ENCODE peak calls at places on chromosomes 7 and 10, in nine cellular contexts. One of them, this sample, is unnamed.
A peak's percentile ranks its signal among the peaks of the same experiment; 100 is the strongest.

GRCh38 chr7:46567858-46568257 is 646.8 kb upstream of the IGFBP3 start:
- DNase-seq in GDM1: no peak
- DNase-seq in RKO: no peak
- DNase-seq in GM20000: no peak
- DNase-seq in posterior cingulate gyrus: no peak
- DNase-seq in stimulated activated CD4-positive, alpha-beta T cell treated with anti-CD3 and anti-CD28 coated beads, TNF-alpha, amount 100 ng/mL, for 48 hours: no peak
- DNase-seq in epithelial cell of esophagus: no peak
- DNase-seq in D721Med: no peak
- DNase-seq in activated naive CD4-positive, alpha-beta T cell: no peak
- DNase-seq in this sample: no peak

GRCh38 chr7:118080947-118081346 is 103.0 kb upstream of the LSM8 start:
- DNase-seq in GDM1: no peak
- DNase-seq in RKO: peak; percentile 75
- DNase-seq in GM20000: peak; percentile 37
- DNase-seq in posterior cingulate gyrus: no peak
- DNase-seq in stimulated activated CD4-positive, alpha-beta T cell treated with anti-CD3 and anti-CD28 coated beads, TNF-alpha, amount 100 ng/mL, for 48 hours: peak; percentile 25
- DNase-seq in epithelial cell of esophagus: peak; percentile 97
- DNase-seq in D721Med: no peak
- DNase-seq in activated naive CD4-positive, alpha-beta T cell: no peak
- DNase-seq in this sample: peak; percentile 6

GRCh38 chr7:88888684-88889083 is 93.1 kb upstream of the TEX47 start:
- DNase-seq in GDM1: no peak
- DNase-seq in RKO: peak; percentile 9
- DNase-seq in GM20000: no peak
- DNase-seq in posterior cingulate gyrus: no peak
- DNase-seq in stimulated activated CD4-positive, alpha-beta T cell treated with anti-CD3 and anti-CD28 coated beads, TNF-alpha, amount 100 ng/mL, for 48 hours: no peak
- DNase-seq in epithelial cell of esophagus: peak; percentile 50
- DNase-seq in D721Med: no peak
- DNase-seq in activated naive CD4-positive, alpha-beta T cell: no peak
- DNase-seq in this sample: no peak

GRCh38 chr10:100993986-100994708 is 5.5 kb upstream of the LZTS2 start:
- DNase-seq in GDM1: no peak
- DNase-seq in RKO: peak; percentile 61
- DNase-seq in GM20000: no peak
- DNase-seq in posterior cingulate gyrus: peak; percentile 48
- DNase-seq in stimulated activated CD4-positive, alpha-beta T cell treated with anti-CD3 and anti-CD28 coated beads, TNF-alpha, amount 100 ng/mL, for 48 hours: no peak
- DNase-seq in epithelial cell of esophagus: peak; percentile 18
- DNase-seq in D721Med: no peak
- DNase-seq in activated naive CD4-positive, alpha-beta T cell: no peak
- DNase-seq in this sample: no peak

GRCh38 chr7:112202819-112203218 is 3.4 kb downstream of the DOCK4 start:
- DNase-seq in GDM1: no peak
- DNase-seq in RKO: no peak
- DNase-seq in GM20000: no peak
- DNase-seq in posterior cingulate gyrus: no peak
- DNase-seq in stimulated activated CD4-positive, alpha-beta T cell treated with anti-CD3 and anti-CD28 coated beads, TNF-alpha, amount 100 ng/mL, for 48 hours: no peak
- DNase-seq in epithelial cell of esophagus: peak; percentile 49
- DNase-seq in D721Med: no peak
- DNase-seq in activated naive CD4-positive, alpha-beta T cell: no peak
- DNase-seq in this sample: no peak

GRCh38 chr10:96370575-96371157 is 11.9 kb upstream of the OPALIN start:
- DNase-seq in GDM1: peak; percentile 14
- DNase-seq in RKO: peak; percentile 57
- DNase-seq in GM20000: peak; percentile 70
- DNase-seq in posterior cingulate gyrus: peak; percentile 73
- DNase-seq in stimulated activated CD4-positive, alpha-beta T cell treated with anti-CD3 and anti-CD28 coated beads, TNF-alpha, amount 100 ng/mL, for 48 hours: peak; percentile 20
- DNase-seq in epithelial cell of esophagus: peak; percentile 45
- DNase-seq in D721Med: peak; percentile 72
- DNase-seq in activated naive CD4-positive, alpha-beta T cell: peak; percentile 12
- DNase-seq in this sample: no peak

GRCh38 chr10:100370976-100371706 is 24.1 kb downstream of the SCD start:
- DNase-seq in GDM1: peak; percentile 67
- DNase-seq in RKO: peak; percentile 54
- DNase-seq in GM20000: peak; percentile 48
- DNase-seq in posterior cingulate gyrus: peak; percentile 83
- DNase-seq in stimulated activated CD4-positive, alpha-beta T cell treated with anti-CD3 and anti-CD28 coated beads, TNF-alpha, amount 100 ng/mL, for 48 hours: peak; percentile 41
- DNase-seq in epithelial cell of esophagus: peak; percentile 84
- DNase-seq in D721Med: no peak
- DNase-seq in activated naive CD4-positive, alpha-beta T cell: peak; percentile 14
- DNase-seq in this sample: peak; percentile 43

GRCh38 chr10:17075510-17075909 is 54.1 kb downstream of the CUBN start:
- DNase-seq in GDM1: no peak
- DNase-seq in RKO: peak; percentile 97
- DNase-seq in GM20000: no peak
- DNase-seq in posterior cingulate gyrus: no peak
- DNase-seq in stimulated activated CD4-positive, alpha-beta T cell treated with anti-CD3 and anti-CD28 coated beads, TNF-alpha, amount 100 ng/mL, for 48 hours: no peak
- DNase-seq in epithelial cell of esophagus: peak; percentile 94
- DNase-seq in D721Med: no peak
- DNase-seq in activated naive CD4-positive, alpha-beta T cell: no peak
- DNase-seq in this sample: no peak

GRCh38 chr10:59622320-59622901 is 87.2 kb downstream of the SLC16A9 start:
- DNase-seq in GDM1: no peak
- DNase-seq in RKO: peak; percentile 57
- DNase-seq in GM20000: peak; percentile 24
- DNase-seq in posterior cingulate gyrus: no peak
- DNase-seq in stimulated activated CD4-positive, alpha-beta T cell treated with anti-CD3 and anti-CD28 coated beads, TNF-alpha, amount 100 ng/mL, for 48 hours: peak; percentile 9
- DNase-seq in epithelial cell of esophagus: peak; percentile 72
- DNase-seq in D721Med: no peak
- DNase-seq in activated naive CD4-positive, alpha-beta T cell: no peak
- DNase-seq in this sample: peak; percentile 19

GRCh38 chr10:3784510-3785250 is at the start of gene KLF6:
- DNase-seq in GDM1: no peak
- DNase-seq in RKO: peak; percentile 57
- DNase-seq in GM20000: peak; percentile 55
- DNase-seq in posterior cingulate gyrus: no peak
- DNase-seq in stimulated activated CD4-positive, alpha-beta T cell treated with anti-CD3 and anti-CD28 coated beads, TNF-alpha, amount 100 ng/mL, for 48 hours: no peak
- DNase-seq in epithelial cell of esophagus: no peak
- DNase-seq in D721Med: no peak
- DNase-seq in activated naive CD4-positive, alpha-beta T cell: no peak
- DNase-seq in this sample: no peak

GRCh38 chr10:11655839-11656238 is 44.4 kb upstream of the USP6NL start:
- DNase-seq in GDM1: no peak
- DNase-seq in RKO: no peak
- DNase-seq in GM20000: no peak
- DNase-seq in posterior cingulate gyrus: no peak
- DNase-seq in stimulated activated CD4-positive, alpha-beta T cell treated with anti-CD3 and anti-CD28 coated beads, TNF-alpha, amount 100 ng/mL, for 48 hours: no peak
- DNase-seq in epithelial cell of esophagus: no peak
- DNase-seq in D721Med: no peak
- DNase-seq in activated naive CD4-positive, alpha-beta T cell: no peak
- DNase-seq in this sample: no peak

GRCh38 chr7:90455163-90456030 is 14.0 kb upstream of the PTTG1IP2 start:
- DNase-seq in GDM1: no peak
- DNase-seq in RKO: peak; percentile 71
- DNase-seq in GM20000: peak; percentile 54
- DNase-seq in posterior cingulate gyrus: no peak
- DNase-seq in stimulated activated CD4-positive, alpha-beta T cell treated with anti-CD3 and anti-CD28 coated beads, TNF-alpha, amount 100 ng/mL, for 48 hours: no peak
- DNase-seq in epithelial cell of esophagus: peak; percentile 54
- DNase-seq in D721Med: no peak
- DNase-seq in activated naive CD4-positive, alpha-beta T cell: no peak
- DNase-seq in this sample: peak; percentile 7

GRCh38 chr10:112716924-112717348 is 233.1 kb upstream of the TCF7L2 start:
- DNase-seq in GDM1: no peak
- DNase-seq in RKO: peak; percentile 10
- DNase-seq in GM20000: no peak
- DNase-seq in posterior cingulate gyrus: no peak
- DNase-seq in stimulated activated CD4-positive, alpha-beta T cell treated with anti-CD3 and anti-CD28 coated beads, TNF-alpha, amount 100 ng/mL, for 48 hours: no peak
- DNase-seq in epithelial cell of esophagus: peak; percentile 36
- DNase-seq in D721Med: no peak
- DNase-seq in activated naive CD4-positive, alpha-beta T cell: no peak
- DNase-seq in this sample: no peak

GRCh38 chr10:97067716-97068391 is 117.9 kb downstream of the SLIT1 start:
- DNase-seq in GDM1: no peak
- DNase-seq in RKO: peak; percentile 7
- DNase-seq in GM20000: no peak
- DNase-seq in posterior cingulate gyrus: no peak
- DNase-seq in stimulated activated CD4-positive, alpha-beta T cell treated with anti-CD3 and anti-CD28 coated beads, TNF-alpha, amount 100 ng/mL, for 48 hours: no peak
- DNase-seq in epithelial cell of esophagus: no peak
- DNase-seq in D721Med: no peak
- DNase-seq in activated naive CD4-positive, alpha-beta T cell: no peak
- DNase-seq in this sample: no peak

GRCh38 chr7:93337047-93337446 is 104.9 kb downstream of the VPS50 start:
- DNase-seq in GDM1: no peak
- DNase-seq in RKO: no peak
- DNase-seq in GM20000: no peak
- DNase-seq in posterior cingulate gyrus: no peak
- DNase-seq in stimulated activated CD4-positive, alpha-beta T cell treated with anti-CD3 and anti-CD28 coated beads, TNF-alpha, amount 100 ng/mL, for 48 hours: no peak
- DNase-seq in epithelial cell of esophagus: no peak
- DNase-seq in D721Med: no peak
- DNase-seq in activated naive CD4-positive, alpha-beta T cell: no peak
- DNase-seq in this sample: no peak

GRCh38 chr7:75732764-75733630 is 5.7 kb downstream of the HIP1 start:
- DNase-seq in GDM1: no peak
- DNase-seq in RKO: peak; percentile 40
- DNase-seq in GM20000: no peak
- DNase-seq in posterior cingulate gyrus: no peak
- DNase-seq in stimulated activated CD4-positive, alpha-beta T cell treated with anti-CD3 and anti-CD28 coated beads, TNF-alpha, amount 100 ng/mL, for 48 hours: no peak
- DNase-seq in epithelial cell of esophagus: peak; percentile 40
- DNase-seq in D721Med: no peak
- DNase-seq in activated naive CD4-positive, alpha-beta T cell: no peak
- DNase-seq in this sample: no peak

GRCh38 chr10:105585753-105586152 is 944.7 kb downstream of the SORCS3 start:
- DNase-seq in GDM1: no peak
- DNase-seq in RKO: no peak
- DNase-seq in GM20000: no peak
- DNase-seq in posterior cingulate gyrus: no peak
- DNase-seq in stimulated activated CD4-positive, alpha-beta T cell treated with anti-CD3 and anti-CD28 coated beads, TNF-alpha, amount 100 ng/mL, for 48 hours: no peak
- DNase-seq in epithelial cell of esophagus: peak; percentile 74
- DNase-seq in D721Med: no peak
- DNase-seq in activated naive CD4-positive, alpha-beta T cell: no peak
- DNase-seq in this sample: no peak

GRCh38 chr10:27104919-27105318 is 4.6 kb upstream of the ANKRD26 start:
- DNase-seq in GDM1: no peak
- DNase-seq in RKO: no peak
- DNase-seq in GM20000: no peak
- DNase-seq in posterior cingulate gyrus: no peak
- DNase-seq in stimulated activated CD4-positive, alpha-beta T cell treated with anti-CD3 and anti-CD28 coated beads, TNF-alpha, amount 100 ng/mL, for 48 hours: no peak
- DNase-seq in epithelial cell of esophagus: no peak
- DNase-seq in D721Med: no peak
- DNase-seq in activated naive CD4-positive, alpha-beta T cell: no peak
- DNase-seq in this sample: no peak

GRCh38 chr7:46352335-46352954 is 431.4 kb upstream of the IGFBP3 start:
- DNase-seq in GDM1: no peak
- DNase-seq in RKO: peak; percentile 46
- DNase-seq in GM20000: peak; percentile 34
- DNase-seq in posterior cingulate gyrus: no peak
- DNase-seq in stimulated activated CD4-positive, alpha-beta T cell treated with anti-CD3 and anti-CD28 coated beads, TNF-alpha, amount 100 ng/mL, for 48 hours: no peak
- DNase-seq in epithelial cell of esophagus: peak; percentile 68
- DNase-seq in D721Med: no peak
- DNase-seq in activated naive CD4-positive, alpha-beta T cell: no peak
- DNase-seq in this sample: peak; percentile 26

GRCh38 chr10:50576245-50576815 is 47.4 kb downstream of the SGMS1 start:
- DNase-seq in GDM1: no peak
- DNase-seq in RKO: peak; percentile 17
- DNase-seq in GM20000: no peak
- DNase-seq in posterior cingulate gyrus: peak; percentile 62
- DNase-seq in stimulated activated CD4-positive, alpha-beta T cell treated with anti-CD3 and anti-CD28 coated beads, TNF-alpha, amount 100 ng/mL, for 48 hours: no peak
- DNase-seq in epithelial cell of esophagus: no peak
- DNase-seq in D721Med: no peak
- DNase-seq in activated naive CD4-positive, alpha-beta T cell: no peak
- DNase-seq in this sample: no peak

GRCh38 chr7:132115758-132116157 is 460.5 kb downstream of the PLXNA4 start:
- DNase-seq in GDM1: no peak
- DNase-seq in RKO: no peak
- DNase-seq in GM20000: no peak
- DNase-seq in posterior cingulate gyrus: no peak
- DNase-seq in stimulated activated CD4-positive, alpha-beta T cell treated with anti-CD3 and anti-CD28 coated beads, TNF-alpha, amount 100 ng/mL, for 48 hours: no peak
- DNase-seq in epithelial cell of esophagus: no peak
- DNase-seq in D721Med: no peak
- DNase-seq in activated naive CD4-positive, alpha-beta T cell: no peak
- DNase-seq in this sample: no peak

GRCh38 chr7:10643545-10643944 is 330.1 kb upstream of the PHF14 start:
- DNase-seq in GDM1: no peak
- DNase-seq in RKO: no peak
- DNase-seq in GM20000: no peak
- DNase-seq in posterior cingulate gyrus: no peak
- DNase-seq in stimulated activated CD4-positive, alpha-beta T cell treated with anti-CD3 and anti-CD28 coated beads, TNF-alpha, amount 100 ng/mL, for 48 hours: no peak
- DNase-seq in epithelial cell of esophagus: no peak
- DNase-seq in D721Med: no peak
- DNase-seq in activated naive CD4-positive, alpha-beta T cell: no peak
- DNase-seq in this sample: no peak

GRCh38 chr10:128660726-128661125 is 534.5 kb upstream of the MKI67 start:
- DNase-seq in GDM1: no peak
- DNase-seq in RKO: peak; percentile 3
- DNase-seq in GM20000: no peak
- DNase-seq in posterior cingulate gyrus: no peak
- DNase-seq in stimulated activated CD4-positive, alpha-beta T cell treated with anti-CD3 and anti-CD28 coated beads, TNF-alpha, amount 100 ng/mL, for 48 hours: no peak
- DNase-seq in epithelial cell of esophagus: no peak
- DNase-seq in D721Med: no peak
- DNase-seq in activated naive CD4-positive, alpha-beta T cell: no peak
- DNase-seq in this sample: no peak

GRCh38 chr10:82221750-82222149 is 346.8 kb downstream of the NRG3 start:
- DNase-seq in GDM1: no peak
- DNase-seq in RKO: no peak
- DNase-seq in GM20000: no peak
- DNase-seq in posterior cingulate gyrus: no peak
- DNase-seq in stimulated activated CD4-positive, alpha-beta T cell treated with anti-CD3 and anti-CD28 coated beads, TNF-alpha, amount 100 ng/mL, for 48 hours: no peak
- DNase-seq in epithelial cell of esophagus: no peak
- DNase-seq in D721Med: no peak
- DNase-seq in activated naive CD4-positive, alpha-beta T cell: no peak
- DNase-seq in this sample: no peak

GRCh38 chr7:34451923-34452322 is 206.1 kb upstream of the NPSR1 start:
- DNase-seq in GDM1: no peak
- DNase-seq in RKO: no peak
- DNase-seq in GM20000: no peak
- DNase-seq in posterior cingulate gyrus: no peak
- DNase-seq in stimulated activated CD4-positive, alpha-beta T cell treated with anti-CD3 and anti-CD28 coated beads, TNF-alpha, amount 100 ng/mL, for 48 hours: no peak
- DNase-seq in epithelial cell of esophagus: peak; percentile 64
- DNase-seq in D721Med: no peak
- DNase-seq in activated naive CD4-positive, alpha-beta T cell: no peak
- DNase-seq in this sample: no peak

GRCh38 chr10:1504940-1505339 is 232.4 kb downstream of the ADARB2 start:
- DNase-seq in GDM1: no peak
- DNase-seq in RKO: no peak
- DNase-seq in GM20000: no peak
- DNase-seq in posterior cingulate gyrus: no peak
- DNase-seq in stimulated activated CD4-positive, alpha-beta T cell treated with anti-CD3 and anti-CD28 coated beads, TNF-alpha, amount 100 ng/mL, for 48 hours: no peak
- DNase-seq in epithelial cell of esophagus: no peak
- DNase-seq in D721Med: no peak
- DNase-seq in activated naive CD4-positive, alpha-beta T cell: no peak
- DNase-seq in this sample: no peak

GRCh38 chr10:126663328-126663727 is 7.2 kb downstream of the C10orf90 start:
- DNase-seq in GDM1: no peak
- DNase-seq in RKO: no peak
- DNase-seq in GM20000: no peak
- DNase-seq in posterior cingulate gyrus: peak; percentile 90
- DNase-seq in stimulated activated CD4-positive, alpha-beta T cell treated with anti-CD3 and anti-CD28 coated beads, TNF-alpha, amount 100 ng/mL, for 48 hours: peak; percentile 1
- DNase-seq in epithelial cell of esophagus: no peak
- DNase-seq in D721Med: no peak
- DNase-seq in activated naive CD4-positive, alpha-beta T cell: no peak
- DNase-seq in this sample: no peak

GRCh38 chr10:46525824-46526681 is 30.4 kb downstream of the GPRIN2 start:
- DNase-seq in GDM1: no peak
- DNase-seq in RKO: no peak
- DNase-seq in GM20000: no peak
- DNase-seq in posterior cingulate gyrus: no peak
- DNase-seq in stimulated activated CD4-positive, alpha-beta T cell treated with anti-CD3 and anti-CD28 coated beads, TNF-alpha, amount 100 ng/mL, for 48 hours: no peak
- DNase-seq in epithelial cell of esophagus: no peak
- DNase-seq in D721Med: no peak
- DNase-seq in activated naive CD4-positive, alpha-beta T cell: no peak
- DNase-seq in this sample: no peak

GRCh38 chr10:70622981-70623844 is 20.7 kb upstream of the PRF1 start:
- DNase-seq in GDM1: no peak
- DNase-seq in RKO: no peak
- DNase-seq in GM20000: no peak
- DNase-seq in posterior cingulate gyrus: no peak
- DNase-seq in stimulated activated CD4-positive, alpha-beta T cell treated with anti-CD3 and anti-CD28 coated beads, TNF-alpha, amount 100 ng/mL, for 48 hours: no peak
- DNase-seq in epithelial cell of esophagus: no peak
- DNase-seq in D721Med: no peak
- DNase-seq in activated naive CD4-positive, alpha-beta T cell: no peak
- DNase-seq in this sample: no peak

This sample was measured in GM06990.